ENCODE peak calls at places on chromosomes 13 and 19, in eight cellular contexts. R is NCI-H1105; X is stimulated activated CD4-positive, alpha-beta T cell treated with anti-CD3 and anti-CD28 coated beads, Interleukin-4, amount 100 ng/mL, for 1 hour; D is WTC11; Z is HL-60; U is cardiac fibroblast; S is NCI-H2029; G is left lung. Y is an unnamed sample.
A peak's percentile ranks its signal among the peaks of the same experiment; 100 is the strongest.

GRCh38 chr19:45826934-45827333 is 11.8 kb upstream of the RSPH6A start:
- DNase-seq in R (no peak), X (no peak), D (no peak), Z (no peak), U (no peak), S (no peak), G (peak; percentile 57), Y (no peak)

GRCh38 chr19:42277821-42278809 is 9.1 kb downstream of the CIC start:
- DNase-seq in R (no peak), X (no peak), D (no peak), Z (no peak), U (no peak), S (no peak), G (no peak), Y (no peak)

GRCh38 chr13:26052136-26052736 is 420 bp upstream of the SHISA2 start:
- DNase-seq in R (no peak), X (no peak), D (no peak), Z (no peak), U (no peak), S (no peak), G (no peak), Y (no peak)

GRCh38 chr13:71591380-71591779 is 275.6 kb downstream of the DACH1 start:
- DNase-seq in R (no peak), X (no peak), D (no peak), Z (peak; percentile 38), U (no peak), S (no peak), G (no peak), Y (no peak)

GRCh38 chr19:18831524-18832330 is at the start of gene UPF1:
- DNase-seq in R (peak; percentile 93), X (peak; percentile 99), D (peak; percentile 98), Z (peak; percentile 95), U (peak; percentile 89), S (peak; percentile 91), G (peak; percentile 100), Y (peak; percentile 94)

GRCh38 chr19:4246767-4247593 is at the start of gene YJU2:
- DNase-seq in R (peak; percentile 99), X (peak; percentile 98), D (peak; percentile 99), Z (peak; percentile 99), U (peak; percentile 100), S (peak; percentile 99), G (peak; percentile 97), Y (peak; percentile 99)

GRCh38 chr13:48580185-48580803 is 47.4 kb upstream of the RCBTB2 start:
- DNase-seq in R (peak; percentile 38), X (peak; percentile 72), D (peak; percentile 71), Z (peak; percentile 73), U (peak; percentile 79), S (peak; percentile 18), G (no peak), Y (peak; percentile 64)

GRCh38 chr19:16066611-16067104 is 9.6 kb upstream of the TPM4 start:
- DNase-seq in R (no peak), X (peak; percentile 37), D (no peak), Z (peak; percentile 82), U (peak; percentile 85), S (no peak), G (no peak), Y (peak; percentile 84)

GRCh38 chr13:34179481-34179880 is 361.5 kb downstream of the RFC3 start:
- DNase-seq in R (no peak), X (no peak), D (no peak), Z (no peak), U (peak; percentile 3), S (no peak), G (no peak), Y (no peak)

GRCh38 chr19:58562126-58563033 is 4.0 kb upstream of the UBE2M start:
- DNase-seq in R (no peak), X (peak; percentile 36), D (peak; percentile 56), Z (no peak), U (peak; percentile 53), S (no peak), G (peak; percentile 83), Y (no peak)

GRCh38 chr13:60392136-60392535 is 4.9 kb upstream of the TDRD3 start:
- DNase-seq in R (no peak), X (no peak), D (no peak), Z (no peak), U (no peak), S (no peak), G (no peak), Y (no peak)

GRCh38 chr13:104779311-104779710 is 1713.1 kb upstream of the SLC10A2 start:
- DNase-seq in R (peak; percentile 26), X (no peak), D (peak; percentile 22), Z (no peak), U (peak; percentile 42), S (no peak), G (no peak), Y (no peak)